ENCODE peak calls at places on chromosomes 11 and 22, in nine cellular contexts. B is K562, U is GM23338, F is fibroblast of lung, T is astrocyte, K is HCT116, R is PC-9, M is A673, W is GM23248. A is an unnamed sample.

GRCh38 chr11:64642876-64643257 is 51.8 kb downstream of the SLC22A12 start:
- DNase-seq in B (no peak), U (no peak), F (no peak), T (no peak), K (no peak), R (no peak), M (no peak), W (no peak), A (no peak)

GRCh38 chr22:16845881-16846280 is 20.7 kb upstream of the XKR3 start:
- DNase-seq in B (no peak), U (no peak), F (no peak), T (no peak), K (no peak), R (no peak), M (no peak), W (no peak), A (no peak)

GRCh38 chr11:108453207-108453835 is 14.0 kb downstream of the C11orf65 start:
- DNase-seq in B (no peak), U (no peak), F (no peak), T (no peak), K (no peak), R (no peak), M (no peak), W (no peak), A (no peak)

GRCh38 chr22:43404673-43405385 is 7.0 kb upstream of the MPPED1 start:
- DNase-seq in B (no peak), U (no peak), F (no peak), T (no peak), K (no peak), R (no peak), M (no peak), W (no peak), A (no peak)

GRCh38 chr11:83122766-83123165 is 34.2 kb upstream of the PCF11 start:
- DNase-seq in B (no peak), U (no peak), F (no peak), T (no peak), K (no peak), R (no peak), M (no peak), W (no peak), A (no peak)

GRCh38 chr11:102223859-102224258 is 93.4 kb upstream of the BIRC3 start:
- DNase-seq in B (no peak), U (no peak), F (peak; percentile 17), T (no peak), K (no peak), R (no peak), M (peak; percentile 22), W (peak; percentile 41), A (no peak)

GRCh38 chr11:115501895-115502589 is 2.2 kb downstream of the CADM1 start:
- DNase-seq in B (no peak), U (peak; percentile 30), F (peak; percentile 53), T (peak; percentile 36), K (no peak), R (no peak), M (peak; percentile 2), W (no peak), A (no peak)

GRCh38 chr11:129364143-129364654 is 11.4 kb upstream of the BARX2 start:
- DNase-seq in B (peak; percentile 70), U (peak; percentile 95), F (peak; percentile 76), T (peak; percentile 65), K (peak; percentile 85), R (peak; percentile 85), M (peak; percentile 97), W (peak; percentile 85), A (peak; percentile 58)

GRCh38 chr22:39242809-39243442 is 1.9 kb downstream of the PDGFB start:
- DNase-seq in B (peak; percentile 54), U (peak; percentile 84), F (no peak), T (no peak), K (no peak), R (peak; percentile 78), M (peak; percentile 30), W (no peak), A (no peak)

GRCh38 chr11:13344818-13345217 is 67.2 kb downstream of the BMAL1 start:
- DNase-seq in B (no peak), U (peak; percentile 38), F (no peak), T (no peak), K (no peak), R (no peak), M (no peak), W (peak; percentile 16), A (no peak)

GRCh38 chr22:31105282-31105929 is 2.0 kb downstream of the SELENOM start:
- DNase-seq in B (no peak), U (no peak), F (no peak), T (no peak), K (no peak), R (peak; percentile 32), M (no peak), W (peak; percentile 36), A (no peak)

GRCh38 chr11:63998558-63999348 is 12.5 kb downstream of the OTUB1 start:
- DNase-seq in B (no peak), U (peak; percentile 82), F (no peak), T (no peak), K (no peak), R (no peak), M (no peak), W (no peak), A (no peak)

GRCh38 chr11:69554849-69555248 is 73.4 kb downstream of the LINC01488 start:
- DNase-seq in B (no peak), U (no peak), F (no peak), T (no peak), K (no peak), R (no peak), M (no peak), W (no peak), A (no peak)

GRCh38 chr11:61058583-61059259 is 43.6 kb upstream of the CD5 start:
- DNase-seq in B (no peak), U (no peak), F (no peak), T (no peak), K (no peak), R (no peak), M (no peak), W (no peak), A (no peak)

GRCh38 chr11:128625766-128626165 is 38.4 kb upstream of the ETS1 start:
- DNase-seq in B (no peak), U (no peak), F (no peak), T (no peak), K (no peak), R (no peak), M (no peak), W (no peak), A (no peak)

GRCh38 chr22:49920859-49921258 is 2.4 kb downstream of the CRELD2 start:
- DNase-seq in B (no peak), U (no peak), F (no peak), T (no peak), K (no peak), R (no peak), M (no peak), W (no peak), A (no peak)

GRCh38 chr11:119807841-119808240 is 78.8 kb upstream of the NECTIN1 start:
- DNase-seq in B (no peak), U (no peak), F (no peak), T (no peak), K (no peak), R (no peak), M (no peak), W (no peak), A (no peak)

GRCh38 chr22:44042822-44043221 is 18.7 kb downstream of the PARVB start:
- DNase-seq in B (no peak), U (no peak), F (peak; percentile 59), T (peak; percentile 51), K (no peak), R (peak; percentile 10), M (no peak), W (peak; percentile 34), A (no peak)

GRCh38 chr22:23225724-23226496 is 45.6 kb downstream of the BCR start:
- DNase-seq in B (peak; percentile 72), U (no peak), F (peak; percentile 59), T (peak; percentile 47), K (no peak), R (peak; percentile 71), M (peak; percentile 88), W (peak; percentile 89), A (peak; percentile 77)
- H3K27ac ChIP-seq in B (no peak overlapping the region), U (peak overlapping the region; percentile 75), F (peak overlapping the region; percentile 45), T (peak overlapping the region; percentile 36), K (peak overlapping the region; percentile 16), R (peak overlapping the region; percentile 86), M (peak overlapping the region; percentile 62), W (peak overlapping the region; percentile 92), A (peak overlapping the region; percentile 72)

DNA sequence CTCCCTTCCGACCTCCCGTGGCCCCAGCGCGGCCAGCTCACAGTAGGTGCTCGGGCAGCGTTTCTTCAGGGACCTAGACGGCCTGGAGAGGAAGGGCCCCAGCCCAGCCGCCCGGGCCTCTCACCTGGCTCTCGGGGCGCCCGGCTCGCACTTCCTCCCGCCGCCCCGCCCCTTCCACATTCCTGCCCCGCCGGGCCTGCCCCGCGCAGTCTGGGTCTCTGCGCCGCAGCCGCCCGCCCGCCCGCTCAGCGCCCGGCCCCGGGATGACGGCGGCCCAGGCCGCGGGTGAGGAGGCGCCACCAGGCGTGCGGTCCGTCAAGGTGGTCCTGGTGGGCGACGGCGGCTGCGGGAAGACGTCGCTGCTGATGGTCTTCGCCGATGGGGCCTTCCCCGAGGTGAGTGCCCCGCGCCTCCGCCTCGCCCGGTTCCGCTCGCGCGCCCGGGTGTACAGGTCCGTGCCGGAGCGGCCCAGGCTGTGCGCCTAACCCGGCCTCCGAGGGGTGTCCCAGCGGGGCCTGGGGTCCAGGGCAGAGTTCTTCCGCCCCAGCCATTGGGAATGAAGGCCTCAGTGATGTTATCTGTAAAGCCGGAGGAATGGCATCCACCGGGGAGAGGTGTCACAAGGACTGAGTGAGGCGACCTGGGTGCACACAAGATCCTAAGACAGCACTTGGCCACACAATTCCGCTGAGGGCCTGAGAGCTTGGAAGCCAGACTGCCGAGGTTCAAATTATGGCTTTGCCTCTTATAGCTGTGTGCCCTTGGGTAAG is at the start of gene RHOD:
- DNase-seq in B (no peak), U (peak; percentile 90), F (peak; percentile 50), T (no peak), K (no peak), R (peak; percentile 61), M (no peak), W (peak; percentile 68), A (no peak)
- TF ChIP-seq EZH2 in B (no peak), U (no peak), F (no peak), T (no peak), K (no peak), R (no peak), M (no peak), W (no peak), A (no peak)

DNA sequence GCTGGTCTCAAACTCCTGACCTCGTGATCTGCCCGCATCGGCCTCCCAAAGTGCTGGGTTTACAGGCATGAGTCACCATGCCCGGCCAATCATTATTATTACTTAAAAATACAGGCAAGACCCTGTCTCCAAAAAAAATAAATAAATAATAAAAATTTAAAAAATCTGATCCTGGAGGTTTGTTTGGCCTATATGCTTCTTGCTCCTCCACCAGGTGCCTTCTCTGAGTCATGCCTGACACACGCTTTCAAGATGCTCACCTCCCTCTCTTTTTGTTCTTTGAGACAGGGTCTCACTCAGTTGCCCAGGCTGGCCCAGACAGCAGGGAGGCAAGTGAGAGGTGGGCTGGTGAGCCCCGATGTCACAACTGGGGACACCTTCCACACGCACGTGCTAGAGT is 13.5 kb downstream of the ZC3H7B start:
- DNase-seq in B (no peak), U (no peak), F (no peak), T (no peak), K (no peak), R (no peak), M (no peak), W (no peak), A (no peak)
- H3K27ac ChIP-seq in B (no peak overlapping the region), U (no peak overlapping the region), F (no peak overlapping the region), T (no peak overlapping the region), K (no peak overlapping the region), R (no peak overlapping the region), M (no peak overlapping the region), W (no peak overlapping the region), A (no peak overlapping the region)

DNA sequence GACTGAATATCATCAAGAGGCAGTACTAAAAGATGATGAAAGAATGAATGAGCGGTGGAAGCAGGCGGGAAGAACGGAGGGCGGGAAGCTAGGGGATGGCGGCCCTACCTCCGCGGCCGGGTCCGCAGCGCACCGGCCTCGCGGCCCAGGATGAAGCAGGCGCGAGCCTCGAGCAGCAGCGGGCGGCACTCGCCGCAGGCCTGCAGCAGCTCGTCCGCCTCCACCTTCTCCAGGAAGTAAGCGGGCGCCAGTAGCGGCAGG is 3.4 kb downstream of the KLHL35 start:
- DNase-seq in B (no peak), U (no peak), F (no peak), T (no peak), K (no peak), R (no peak), M (no peak), W (no peak), A (no peak)
- TF ChIP-seq EZH2 in B (no peak), U (no peak), F (no peak), T (no peak), K (no peak), R (no peak), M (no peak), W (no peak), A (no peak)